ENCODE peak calls at places on chromosomes 3 and 15, in eight cellular contexts. P is left cardiac atrium; Q is kidney; F is activated CD8-positive, alpha-beta T cell treated with anti-CD3 and anti-CD28 coated beads, Interleukin-2, amount 10 ng/mL, durations not matched to agents 7 days and 5 days; K is fibroblast of pulmonary artery; C is endothelial cell; Y is iris pigment epithelial cell; M is stromal cell of bone marrow. L is an unnamed sample.

GRCh38 chr3:171745577-171746319 is 64.5 kb downstream of the PLD1 start:
- DNase-seq in Q (no peak), K (no peak), F (no peak), P (no peak), Y (no peak), M (no peak), C (no peak), L (no peak)

GRCh38 chr3:8996681-8997121 is 33.4 kb upstream of the RAD18 start:
- DNase-seq in F (no peak), M (peak), Y (peak), K (peak), P (peak), Q (no peak), C (peak), L (no peak)

GRCh38 chr3:174333640-174334039 is 525.5 kb upstream of the NAALADL2 start:
- DNase-seq in Q (no peak), Y (no peak), F (no peak), M (no peak), P (no peak), K (no peak), C (no peak), L (no peak)

GRCh38 chr15:75107905-75108838 is 84.8 kb downstream of the PPCDC start:
- DNase-seq in F (peak), K (peak), M (peak), Q (peak), C (no peak), Y (peak), P (no peak), L (no peak)

GRCh38 chr3:3798641-3799113 is 554 bp upstream of the LRRN1 start:
- DNase-seq in Y (peak), F (peak), K (no peak), C (peak), P (no peak), Q (no peak), M (no peak), L (no peak)

GRCh38 chr3:50390523-50391177 is 31.3 kb upstream of the TMEM115 start:
- DNase-seq in F (no peak), M (no peak), C (no peak), P (peak), Q (no peak), Y (no peak), K (no peak), L (no peak)

GRCh38 chr15:98071786-98072185 is 111.3 kb downstream of the ARRDC4 start:
- DNase-seq in C (no peak), P (no peak), Q (no peak), Y (no peak), M (no peak), F (no peak), K (no peak), L (no peak)

GRCh38 chr15:42584031-42584765 is 8.8 kb downstream of the STARD9 start:
- DNase-seq in M (no peak), F (no peak), Q (no peak), K (no peak), C (no peak), Y (peak), P (no peak), L (no peak)

GRCh38 chr3:37891227-37891626 is 29.5 kb downstream of the CTDSPL start:
- DNase-seq in Q (no peak), Y (no peak), K (no peak), C (no peak), F (no peak), M (no peak), P (no peak), L (no peak)

GRCh38 chr3:170802164-170803151 is 67.5 kb downstream of the RPL22L1 start:
- DNase-seq in M (peak), Y (peak), C (no peak), Q (no peak), K (peak), F (no peak), P (no peak), L (peak)

GRCh38 chr3:176155012-176155411 is 1042.3 kb downstream of the TBL1XR1 start:
- DNase-seq in P (no peak), Q (no peak), F (no peak), C (no peak), K (no peak), Y (no peak), M (no peak), L (no peak)

GRCh38 chr3:66220066-66220465 is 735 bp upstream of the SLC25A26 start:
- DNase-seq in C (no peak), M (no peak), F (no peak), Q (no peak), Y (peak), P (no peak), K (no peak), L (peak)